ENCODE peak calls at places on chromosomes 4 and X, in five cellular contexts. U, B, Z, M and D are unnamed samples.

GRCh38 chr4:184596044-184596616 is 53.1 kb downstream of the CASP3 start:
- DNase-seq in U (no peak), B (no peak), Z (no peak), M (no peak), D (no peak)

GRCh38 chr4:110073045-110073845 is 125.2 kb downstream of the ELOVL6 start:
- DNase-seq in U (no peak), B (no peak), Z (no peak), M (no peak), D (no peak)

GRCh38 chrX:48086119-48086518 is 14.7 kb upstream of the ZNF630 start:
- DNase-seq in U (no peak), B (no peak), Z (no peak), M (peak), D (no peak)

GRCh38 chr4:55125763-55126541 is 557 bp upstream of the KDR start:
- DNase-seq in U (peak), B (no peak), Z (peak), M (peak), D (no peak)

GRCh38 chr4:56979674-56980073 is 978 bp downstream of the POLR2B start:
- DNase-seq in U (peak), B (peak), Z (peak), M (peak), D (peak)

GRCh38 chr4:174084542-174084941 is 198.9 kb downstream of the FBXO8 start:
- DNase-seq in U (no peak), B (no peak), Z (no peak), M (no peak), D (no peak)

GRCh38 chrX:33725556-33726232 is 406.4 kb downstream of the FAM47A start:
- DNase-seq in U (peak), B (peak), Z (peak), M (peak), D (no peak)

GRCh38 chr4:84573738-84574720 is 8.9 kb upstream of the CDS1 start:
- DNase-seq in U (no peak), B (no peak), Z (no peak), M (peak), D (no peak)

GRCh38 chr4:135186002-135186401 is 984.4 kb upstream of the PABPC4L start:
- DNase-seq in U (peak), B (no peak), Z (no peak), M (no peak), D (no peak)

GRCh38 chrX:8984231-8984630 is 49.7 kb downstream of the FAM9B start:
- DNase-seq in U (no peak), B (no peak), Z (no peak), M (no peak), D (no peak)

GRCh38 chr4:82718067-82718935 is 80.3 kb downstream of the SCD5 start:
- DNase-seq in U (no peak), B (no peak), Z (no peak), M (no peak), D (no peak)

GRCh38 chr4:126727461-126727860 is 905.3 kb upstream of the INTU start:
- DNase-seq in U (no peak), B (no peak), Z (no peak), M (peak), D (no peak)

GRCh38 chr4:75629239-75629638 is 1.1 kb downstream of the CDKL2 start:
- DNase-seq in U (no peak), B (no peak), Z (no peak), M (no peak), D (no peak)

GRCh38 chr4:38663021-38663800 is 788 bp upstream of the KLF3 start:
- DNase-seq in U (peak), B (no peak), Z (peak), M (no peak), D (no peak)

GRCh38 chr4:128310266-128310697 is 22.7 kb upstream of the PGRMC2 start:
- DNase-seq in U (peak), B (peak), Z (no peak), M (no peak), D (no peak)

GRCh38 chrX:4935387-4935786 is 1221.9 kb upstream of the PRKX start:
- DNase-seq in U (no peak), B (no peak), Z (no peak), M (no peak), D (no peak)

GRCh38 chr4:118032691-118033090 is 1.6 kb upstream of the NDST3 start:
- DNase-seq in U (peak), B (peak), Z (no peak), M (peak), D (no peak)

GRCh38 chr4:153468587-153468986 is 2.4 kb downstream of the TMEM131L start:
- DNase-seq in U (no peak), B (no peak), Z (no peak), M (no peak), D (peak)

GRCh38 chr4:17168571-17168970 is 270.1 kb upstream of the LDB2 start:
- DNase-seq in U (no peak), B (peak), Z (no peak), M (no peak), D (peak)

GRCh38 chrX:2188316-2188715 is 312.5 kb downstream of the DHRSX start:
- DNase-seq in U (no peak), B (peak), Z (peak), M (no peak), D (no peak)

GRCh38 chrX:96692454-96692853 is 7.8 kb downstream of the DIAPH2 start:
- DNase-seq in U (no peak), B (no peak), Z (no peak), M (peak), D (no peak)

GRCh38 chrX:63764946-63765345 is 20.1 kb downstream of the ARHGEF9 start:
- DNase-seq in U (no peak), B (no peak), Z (no peak), M (peak), D (no peak)

GRCh38 chr4:9997881-9998280 is 23.4 kb downstream of the SLC2A9 start:
- DNase-seq in U (no peak), B (no peak), Z (no peak), M (no peak), D (no peak)

GRCh38 chr4:5708171-5708828 is at the start of gene EVC2:
- DNase-seq in U (peak), B (peak), Z (peak), M (peak), D (no peak)
- TF ChIP-seq CTCF in U (no peak), B (no peak), Z (no peak), M (no peak), D (no peak)

GRCh38 chrX:11105080-11105479 is 6.1 kb upstream of the HCCS start:
- DNase-seq in U (no peak), B (no peak), Z (no peak), M (peak), D (no peak)
- TF ChIP-seq CTCF in U (no peak), B (no peak), Z (no peak), M (no peak), D (no peak)

GRCh38 chr4:34202154-34202553 is 2042.2 kb downstream of the ARAP2 start:
- DNase-seq in U (no peak), B (no peak), Z (no peak), M (peak), D (no peak)
- TF ChIP-seq CTCF in U (no peak), B (no peak), Z (no peak), M (no peak), D (no peak)

DNA sequence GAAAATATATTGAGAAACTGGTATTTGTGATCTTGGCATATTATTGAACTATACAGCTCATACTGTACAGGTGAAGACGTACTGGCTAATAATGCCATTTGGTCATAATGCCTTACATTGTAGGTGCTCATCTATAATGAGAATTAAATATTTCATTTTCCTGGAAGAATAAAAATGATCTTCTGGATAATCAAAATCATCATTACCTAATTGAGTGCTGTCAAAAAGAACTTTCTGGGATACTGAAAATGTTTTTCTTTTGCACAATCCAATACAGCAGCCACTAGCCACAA is 4.1 kb downstream of the RASGEF1B start:
- DNase-seq in U (no peak), B (no peak), Z (no peak), M (no peak), D (no peak)
- TF ChIP-seq CTCF in U (no peak), B (no peak), Z (peak), M (no peak), D (no peak)

GRCh38 chr4:700587-701264 is 4.9 kb upstream of the PCGF3 start:
- DNase-seq in U (no peak), B (no peak), Z (no peak), M (no peak), D (no peak)
- TF ChIP-seq CTCF in U (peak), B (no peak), Z (no peak), M (no peak), D (no peak)

DNA sequence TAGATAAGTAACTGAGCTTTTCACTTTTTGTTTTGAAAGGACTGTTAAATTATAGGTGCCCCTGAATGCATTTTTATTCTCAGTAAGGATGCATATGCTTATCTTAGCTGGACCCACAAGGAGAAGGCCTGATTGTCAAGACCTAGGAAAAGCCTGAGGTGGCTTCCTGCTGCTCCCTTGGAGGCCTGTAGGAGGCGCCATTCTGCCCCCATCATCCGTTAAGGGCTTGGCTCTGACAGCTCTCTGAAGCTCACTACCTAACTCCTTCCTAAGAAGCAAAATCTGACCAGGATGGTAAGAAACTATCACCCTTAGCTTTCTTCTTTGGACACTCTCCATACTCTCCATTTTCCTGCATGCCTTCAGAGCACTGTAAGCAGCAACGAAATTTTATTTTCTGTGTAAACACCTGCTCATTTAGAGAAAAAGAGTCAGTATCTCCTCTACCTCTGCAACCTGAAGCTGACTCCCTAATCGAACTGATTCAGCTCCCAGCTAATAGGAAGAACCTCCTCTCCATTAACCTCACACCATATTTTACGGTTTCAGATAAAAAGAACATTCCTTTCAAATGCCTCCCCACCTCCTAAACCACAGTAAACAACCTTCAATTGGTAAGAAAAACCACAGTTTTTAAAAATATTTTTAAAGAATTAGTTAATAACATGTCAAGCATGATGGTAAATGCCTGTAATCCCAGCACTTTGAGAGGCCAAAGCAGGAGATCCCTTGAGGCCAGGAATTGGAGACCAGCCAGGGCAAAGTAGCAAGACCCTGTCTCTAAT is 73.4 kb upstream of the EDNRA start:
- DNase-seq in U (peak), B (no peak), Z (no peak), M (no peak), D (peak)
- TF ChIP-seq CTCF in U (peak), B (no peak), Z (peak), M (peak), D (peak)

GRCh38 chr4:111798840-111799239 is 346.4 kb upstream of the FAM241A start:
- DNase-seq in U (no peak), B (no peak), Z (no peak), M (no peak), D (no peak)
- TF ChIP-seq CTCF in U (peak), B (peak), Z (peak), M (no peak), D (no peak)

GRCh38 chr4:58063761-58064160 is 953.6 kb upstream of the IGFBP7 start:
- DNase-seq in U (no peak), B (no peak), Z (no peak), M (no peak), D (no peak)

GRCh38 chr4:58064618-58065017 is 954.4 kb upstream of the IGFBP7 start:
- DNase-seq in U (no peak), B (peak), Z (no peak), M (no peak), D (no peak)

GRCh38 chr4:58061967-58062366 is 951.8 kb upstream of the IGFBP7 start:
- DNase-seq in U (peak), B (no peak), Z (no peak), M (no peak), D (peak)
- TF ChIP-seq CTCF in U (peak), B (peak), Z (no peak), M (no peak), D (peak)

GRCh38 chr4:107044170-107044569 is 8.1 kb upstream of the DKK2 start:
- DNase-seq in U (no peak), B (no peak), Z (no peak), M (no peak), D (no peak)
- TF ChIP-seq CTCF in U (peak), B (no peak), Z (no peak), M (peak), D (no peak)

GRCh38 chr4:26055855-26056254 is 141.8 kb downstream of the SMIM20 start:
- DNase-seq in U (no peak), B (no peak), Z (no peak), M (no peak), D (peak)
- TF ChIP-seq CTCF in U (peak), B (no peak), Z (no peak), M (peak), D (no peak)